ENCODE peak calls at places on chromosomes 16 and 17, in five cellular contexts. C is K562, B is GM12878, I is HepG2, K is SK-N-SH. W is an unnamed sample.

GRCh38 chr17:12928736-12929135 is 89.1 kb downstream of the ELAC2 start:
- DNase-seq in I (peak), K (no peak), B (no peak), C (no peak), W (no peak)

GRCh38 chr16:4005281-4005680 is 111.0 kb downstream of the ADCY9 start:
- DNase-seq in B (no peak), C (no peak), K (no peak), I (no peak), W (no peak)

GRCh38 chr16:20676268-20676828 is 21.1 kb downstream of the ACSM1 start:
- DNase-seq in B (peak), I (no peak), K (no peak), C (no peak), W (no peak)

GRCh38 chr16:466651-467050 is 41.2 kb downstream of the RAB11FIP3 start:
- DNase-seq in I (no peak), C (no peak), K (no peak), B (no peak), W (no peak)

GRCh38 chr16:80610489-80611156 is 69.8 kb downstream of the DYNLRB2 start:
- DNase-seq in C (no peak), B (no peak), K (no peak), I (no peak), W (no peak)

GRCh38 chr17:41785091-41785875 is 1.2 kb downstream of the JUP start:
- DNase-seq in C (peak), I (no peak), B (no peak), K (peak), W (no peak)

GRCh38 chr16:67946966-67947558 is 3.1 kb upstream of the LCAT start:
- DNase-seq in I (no peak), K (no peak), B (no peak), C (no peak), W (no peak)

GRCh38 chr17:46008591-46008990 is 9.5 kb downstream of the STH start:
- DNase-seq in B (no peak), C (no peak), I (no peak), K (no peak), W (no peak)

GRCh38 chr16:12801511-12802042 is 2.1 kb downstream of the CPPED1 start:
- DNase-seq in I (peak), C (peak), K (no peak), B (peak), W (peak)

GRCh38 chr16:4918790-4919210 is 18.1 kb downstream of the PPL start:
- DNase-seq in I (no peak), C (no peak), K (no peak), B (no peak), W (no peak)

GRCh38 chr16:1335996-1336395 is 2.6 kb downstream of the BAIAP3 start:
- DNase-seq in B (no peak), K (peak), C (no peak), I (no peak), W (no peak)

GRCh38 chr17:1107777-1108559 is 71.8 kb downstream of the ABR start:
- DNase-seq in K (no peak), C (no peak), I (no peak), B (no peak), W (no peak)

GRCh38 chr17:50440172-50440837 is 14.3 kb downstream of the ACSF2 start:
- DNase-seq in C (no peak), B (no peak), K (no peak), I (peak), W (no peak)

GRCh38 chr16:12390074-12390473 is 413.5 kb downstream of the SNX29 start:
- DNase-seq in C (no peak), B (no peak), I (no peak), K (no peak), W (peak)

GRCh38 chr17:17223736-17224135 is 13.2 kb downstream of the FLCN start:
- DNase-seq in I (no peak), C (no peak), B (no peak), K (no peak), W (no peak)

GRCh38 chr17:41061969-41062368 is 2.1 kb upstream of the KRTAP2-3 start:
- DNase-seq in C (no peak), K (no peak), B (no peak), I (peak), W (peak)

GRCh38 chr16:83705856-83706255 is 101.9 kb upstream of the HSBP1 start:
- DNase-seq in I (no peak), C (no peak), K (no peak), B (no peak), W (no peak)

GRCh38 chr16:81821422-81822128 is 42.5 kb downstream of the PLCG2 start:
- DNase-seq in I (no peak), B (peak), K (no peak), C (no peak), W (no peak)

GRCh38 chr17:2071421-2072281 is 16.7 kb downstream of the HIC1 start:
- DNase-seq in I (no peak), K (no peak), C (no peak), B (no peak), W (peak)

GRCh38 chr17:61323696-61324539 is 75.7 kb upstream of the TBX2 start:
- DNase-seq in I (no peak), B (no peak), C (no peak), K (no peak), W (peak)

GRCh38 chr17:61324540-61324868 is 75.1 kb upstream of the TBX2 start:
- DNase-seq in I (peak), B (no peak), C (no peak), K (no peak), W (peak)

GRCh38 chr17:61323015-61323379 is 76.6 kb upstream of the TBX2 start:
- DNase-seq in I (no peak), K (no peak), C (no peak), B (no peak), W (no peak)

GRCh38 chr17:61326330-61326729 is 73.3 kb upstream of the TBX2 start:
- DNase-seq in I (no peak), K (no peak), B (no peak), C (no peak), W (no peak)

GRCh38 chr17:61325382-61326073 is 74.1 kb upstream of the TBX2 start:
- DNase-seq in C (no peak), I (no peak), B (no peak), K (peak), W (peak)
- TF ChIP-seq MXI1 in C (no peak), I (no peak), B (no peak), K (peak), W (no peak)

GRCh38 chr16:30761427-30761927 is 385 bp downstream of the CFAP119 start:
- DNase-seq in C (peak), B (no peak), I (no peak), K (peak), W (peak)
- TF ChIP-seq USF2 in C (no peak), B (no peak), I (no peak), K (no peak), W (no peak)

GRCh38 chr16:2963074-2963610 is 933 bp upstream of the KREMEN2 start:
- DNase-seq in B (no peak), C (peak), K (no peak), I (no peak), W (no peak)
- H2AFZ ChIP-seq in B (peak), C (peak), K (no peak), I (no peak), W (no peak)

DNA sequence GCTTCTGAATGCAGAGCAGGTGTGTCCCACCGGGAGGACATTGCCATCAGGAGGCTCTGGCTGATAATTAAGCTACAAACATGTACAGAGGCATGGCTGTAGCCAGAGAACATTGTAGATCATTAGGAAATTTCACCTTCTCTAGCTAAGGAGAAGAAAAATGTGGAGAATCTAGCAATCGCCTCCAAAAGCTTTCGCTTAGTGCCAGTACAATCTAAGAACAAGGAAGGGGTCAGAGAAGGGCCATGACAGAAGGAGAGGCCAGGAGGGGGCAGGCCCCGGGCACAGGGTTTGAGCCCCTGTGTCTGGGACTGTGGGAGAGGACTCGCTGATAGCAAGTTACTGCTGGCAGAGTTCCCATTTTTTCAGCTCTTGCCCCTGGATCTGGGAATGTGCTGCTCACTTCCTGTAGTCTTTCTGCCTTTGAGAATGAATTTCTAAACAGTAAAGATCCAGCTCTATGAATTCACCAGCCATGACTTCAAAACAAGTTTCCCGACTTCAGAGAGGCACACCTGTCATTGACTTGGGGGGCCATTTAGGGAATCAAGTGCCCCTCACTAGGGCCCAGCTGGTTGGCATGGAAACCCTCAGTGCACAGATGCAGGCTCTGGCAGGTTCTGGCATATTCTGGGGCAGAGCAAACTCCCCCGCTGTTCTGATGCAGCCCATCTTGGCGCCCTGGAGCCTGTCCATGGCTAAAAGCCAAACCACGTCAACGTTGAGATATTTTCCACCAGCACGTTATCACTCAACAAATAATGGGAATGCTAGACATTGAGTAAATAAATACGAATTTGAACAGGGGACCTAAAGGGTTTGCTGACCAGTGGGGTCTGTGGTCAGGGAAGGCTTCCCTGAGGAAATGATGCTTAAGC is 59.5 kb upstream of the CACNG4 start:
- DNase-seq in K (peak), B (no peak), C (no peak), I (peak), W (peak)
- TF ChIP-seq MXI1 in K (no peak), B (no peak), C (no peak), I (no peak), W (no peak)

DNA sequence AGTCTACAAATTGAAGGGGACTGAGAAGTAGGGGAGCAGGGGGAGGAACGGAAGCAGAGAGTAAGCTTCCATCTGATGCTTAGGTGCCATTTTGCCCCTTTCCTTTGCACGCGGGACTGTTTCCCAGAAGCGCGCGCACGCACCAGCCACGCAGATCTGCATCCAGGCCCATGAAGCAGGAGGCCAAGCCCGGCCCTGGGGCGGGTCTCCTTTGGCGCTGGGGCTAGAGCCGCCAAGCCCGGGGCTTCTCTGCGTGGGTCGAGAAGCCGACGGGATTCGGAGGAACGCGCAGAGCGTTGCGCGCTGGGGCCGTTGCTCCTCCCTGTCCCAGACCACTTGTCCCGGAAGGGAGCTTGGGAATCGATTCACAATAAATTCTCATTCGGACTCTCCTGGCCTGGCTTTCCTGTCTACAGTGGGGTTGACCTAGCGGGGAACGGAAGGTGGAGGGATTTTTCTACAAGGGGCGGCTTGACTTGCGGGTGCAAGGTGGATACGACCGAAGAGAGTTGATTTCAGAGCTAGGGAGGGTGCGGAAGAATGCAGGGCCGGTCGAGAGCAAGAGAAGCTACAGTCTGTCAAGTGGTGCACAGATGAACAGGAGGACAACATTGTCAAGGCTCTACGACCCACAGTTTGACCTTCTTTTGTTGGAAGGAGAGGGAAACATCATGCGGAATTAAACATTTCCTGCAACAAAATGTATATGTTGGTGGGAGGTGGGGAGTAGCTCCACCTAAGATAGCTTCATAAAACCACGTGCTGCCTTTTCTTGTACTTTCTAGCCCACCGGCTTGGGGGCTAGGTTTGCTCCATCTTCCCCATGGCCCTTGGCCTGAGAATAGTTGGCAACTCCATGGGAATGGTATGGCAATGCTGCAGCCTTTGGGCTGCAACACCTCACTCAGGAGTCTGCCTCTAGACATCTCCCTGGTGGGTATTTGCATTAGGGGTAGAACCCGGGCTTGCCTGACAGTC is 4.5 kb downstream of the HOXB9 start:
- DNase-seq in I (no peak), C (no peak), B (no peak), K (no peak), W (no peak)
- TF ChIP-seq USF2 in I (no peak), C (no peak), B (no peak), K (no peak), W (no peak)

GRCh38 chr17:55237268-55237667 is 27.5 kb upstream of the HLF start:
- DNase-seq in K (no peak), B (no peak), I (no peak), C (no peak), W (no peak)

GRCh38 chr17:55241097-55241496 is 23.7 kb upstream of the HLF start:
- DNase-seq in C (no peak), B (no peak), K (no peak), I (no peak), W (no peak)

GRCh38 chr17:55238931-55239297 is 25.8 kb upstream of the HLF start:
- DNase-seq in C (peak), I (peak), K (peak), B (no peak), W (no peak)

GRCh38 chr17:55238197-55238930 is 26.4 kb upstream of the HLF start:
- DNase-seq in K (peak), I (peak), C (peak), B (peak), W (peak)

DNA sequence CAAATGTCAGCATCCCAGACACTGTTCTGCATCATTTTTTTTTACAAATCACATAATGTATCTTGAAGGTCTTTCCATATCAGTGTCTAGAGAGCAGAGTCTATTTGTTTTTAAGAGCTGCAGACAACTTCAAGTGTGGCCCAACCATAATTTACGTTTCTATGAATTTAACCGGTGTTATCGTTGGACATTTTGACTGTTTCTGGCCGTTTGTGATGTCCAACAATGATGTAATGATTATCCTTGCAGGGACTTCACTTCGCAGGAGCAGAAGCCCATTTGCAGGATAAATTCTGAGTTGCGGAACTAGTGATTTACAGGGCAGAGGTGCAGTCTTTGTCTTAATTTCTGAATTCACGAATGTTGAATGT is 26.9 kb upstream of the HLF start:
- DNase-seq in I (no peak), K (no peak), B (no peak), C (no peak), W (no peak)
- H2AFZ ChIP-seq in I (no peak), K (peak), B (peak), C (peak), W (peak)

DNA sequence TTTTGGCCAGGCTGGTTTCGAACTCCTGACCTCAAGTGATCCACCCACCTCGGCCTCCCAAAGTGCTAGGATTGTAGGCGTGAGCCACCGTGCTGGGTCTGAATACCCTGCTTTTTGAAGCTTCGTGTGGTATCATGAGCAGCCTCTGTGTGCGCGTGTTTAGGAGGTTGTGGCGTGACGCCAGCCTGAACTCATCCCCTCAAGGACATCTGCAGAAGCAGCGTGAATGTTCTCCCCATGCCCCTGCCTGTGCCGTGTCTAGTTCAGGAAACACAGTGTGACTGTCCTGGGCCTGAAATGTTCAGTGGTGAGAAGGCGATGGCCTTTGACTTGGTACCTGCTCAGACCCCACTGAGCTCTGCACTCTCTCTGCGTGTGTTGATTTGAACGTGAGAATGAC is 35.6 kb downstream of the RNF213 start:
- DNase-seq in C (no peak), B (no peak), K (no peak), I (no peak), W (no peak)
- TF ChIP-seq MXI1 in C (no peak), B (no peak), K (no peak), I (no peak), W (no peak)

GRCh38 chr17:27293898-27294688 is at the start of gene WSB1:
- DNase-seq in C (peak), I (peak), K (peak), B (peak), W (peak)

GRCh38 chr17:27294689-27295630 is 1.0 kb downstream of the WSB1 start:
- DNase-seq in B (peak), K (peak), C (peak), I (peak), W (peak)

GRCh38 chr17:27295945-27296344 is 2.0 kb downstream of the WSB1 start:
- DNase-seq in C (no peak), B (no peak), I (no peak), K (no peak), W (no peak)

GRCh38 chr17:27290916-27291598 is 2.9 kb upstream of the WSB1 start:
- DNase-seq in I (peak), C (no peak), K (no peak), B (no peak), W (no peak)

DNA sequence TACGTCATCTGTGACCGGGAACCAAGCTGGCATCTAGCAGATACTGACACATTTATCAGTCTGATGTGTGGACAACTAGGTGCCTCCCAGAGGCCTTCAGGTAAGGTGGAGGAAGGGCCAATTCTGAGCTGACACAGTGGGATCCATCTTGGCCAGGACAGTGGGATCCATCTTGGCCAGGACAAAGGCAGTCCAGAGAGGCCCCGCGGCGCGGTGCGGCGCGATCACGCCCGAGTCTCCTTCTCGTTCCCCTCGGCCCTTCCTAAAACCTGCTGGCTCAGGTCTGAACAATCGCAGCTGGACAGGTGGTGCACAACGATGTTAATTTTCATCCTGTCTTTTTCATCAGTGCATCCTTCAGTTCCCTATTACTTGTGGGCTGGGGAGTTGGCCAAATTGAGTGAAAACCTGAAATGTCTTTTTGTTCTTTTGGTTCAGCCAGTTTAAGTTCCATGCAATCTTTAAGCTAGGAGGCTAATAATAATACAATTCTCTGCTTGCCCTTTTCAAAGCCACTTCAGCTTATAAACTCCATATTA is 486 bp upstream of the WSB1 start:
- DNase-seq in C (peak), K (no peak), B (no peak), I (no peak), W (no peak)
- TF ChIP-seq USF2 in C (no peak), K (no peak), B (no peak), I (no peak), W (no peak)